ENCODE peak calls at places on chromosomes 12 and 14, in nine cellular contexts. G is PC-3; P is WERI-Rb-1; S is aorta; N is fibroblast of lung; D is uterus; T is naive thymus-derived CD4-positive, alpha-beta T cell; J is upper lobe of right lung; H is ovary. F is an unnamed sample.

GRCh38 chr12:57242329-57242690 is 8.7 kb downstream of the STAC3 start:
- DNase-seq in G (no peak), P (no peak), S (no peak), N (no peak), D (no peak), T (no peak), J (peak), H (no peak), F (no peak)

GRCh38 chr14:42804146-42804545 is 1197.5 kb downstream of the LRFN5 start:
- DNase-seq in G (no peak), P (no peak), S (no peak), N (no peak), D (no peak), T (no peak), J (no peak), H (no peak), F (no peak)

GRCh38 chr14:26527095-26527494 is 70.7 kb downstream of the NOVA1 start:
- DNase-seq in G (no peak), P (no peak), S (no peak), N (no peak), D (no peak), T (no peak), J (no peak), H (no peak), F (no peak)

GRCh38 chr14:78950654-78951053 is 780.5 kb downstream of the NRXN3 start:
- DNase-seq in G (peak), P (no peak), S (no peak), N (no peak), D (no peak), T (no peak), J (no peak), H (no peak), F (no peak)

GRCh38 chr14:58663494-58664111 is 25.8 kb downstream of the DACT1 start:
- DNase-seq in G (no peak), P (peak), S (no peak), N (peak), D (no peak), T (no peak), J (no peak), H (no peak), F (no peak)

GRCh38 chr14:100842799-100843198 is 16.9 kb downstream of the MEG3 start:
- DNase-seq in G (no peak), P (no peak), S (no peak), N (peak), D (peak), T (no peak), J (no peak), H (peak), F (no peak)

GRCh38 chr14:53355581-53356112 is 202.5 kb upstream of the DDHD1 start:
- DNase-seq in G (peak), P (peak), S (no peak), N (peak), D (peak), T (no peak), J (no peak), H (no peak), F (no peak)

GRCh38 chr14:81331229-81332026 is 68.7 kb downstream of the STON2 start:
- DNase-seq in G (no peak), P (no peak), S (no peak), N (no peak), D (no peak), T (no peak), J (no peak), H (no peak), F (no peak)

GRCh38 chr12:79217306-79217705 is 352.7 kb downstream of the SYT1 start:
- DNase-seq in G (no peak), P (no peak), S (no peak), N (no peak), D (no peak), T (no peak), J (no peak), H (no peak), F (no peak)

GRCh38 chr14:32567543-32568384 is 238.7 kb downstream of the AKAP6 start:
- DNase-seq in G (peak), P (no peak), S (no peak), N (peak), D (no peak), T (no peak), J (no peak), H (no peak), F (no peak)

GRCh38 chr12:58557156-58557555 is 363.1 kb downstream of the LRIG3 start:
- DNase-seq in G (peak), P (no peak), S (no peak), N (peak), D (no peak), T (no peak), J (no peak), H (no peak), F (no peak)

GRCh38 chr12:772056-772697 is 19.8 kb downstream of the WNK1 start:
- DNase-seq in G (no peak), P (no peak), S (no peak), N (no peak), D (no peak), T (no peak), J (no peak), H (no peak), F (no peak)

GRCh38 chr12:112551681-112552080 is 132.9 kb downstream of the PTPN11 start:
- DNase-seq in G (no peak), P (no peak), S (no peak), N (no peak), D (no peak), T (no peak), J (no peak), H (no peak), F (no peak)

GRCh38 chr12:56124133-56124532 is 3.9 kb upstream of the ESYT1 start:
- DNase-seq in G (no peak), P (no peak), S (no peak), N (no peak), D (no peak), T (no peak), J (no peak), H (no peak), F (no peak)

GRCh38 chr12:116141110-116141832 is 136.2 kb downstream of the MED13L start:
- DNase-seq in G (peak), P (no peak), S (no peak), N (peak), D (no peak), T (no peak), J (no peak), H (no peak), F (no peak)

GRCh38 chr14:100608064-100608463 is 20.8 kb upstream of the BEGAIN start:
- DNase-seq in G (no peak), P (no peak), S (no peak), N (no peak), D (no peak), T (no peak), J (no peak), H (no peak), F (no peak)

GRCh38 chr12:45568808-45569207 is 160.7 kb upstream of the ARID2 start:
- DNase-seq in G (no peak), P (peak), S (no peak), N (no peak), D (no peak), T (no peak), J (no peak), H (no peak), F (no peak)

GRCh38 chr12:40149673-40150260 is 43.9 kb upstream of the SLC2A13 start:
- DNase-seq in G (peak), P (no peak), S (no peak), N (no peak), D (no peak), T (no peak), J (no peak), H (no peak), F (no peak)

GRCh38 chr12:65526311-65526710 is 247.8 kb downstream of the MSRB3 start:
- DNase-seq in G (peak), P (no peak), S (no peak), N (no peak), D (no peak), T (no peak), J (no peak), H (no peak), F (no peak)

GRCh38 chr14:90523544-90523943 is 126.7 kb downstream of the CALM1 start:
- DNase-seq in G (peak), P (no peak), S (peak), N (peak), D (no peak), T (no peak), J (no peak), H (no peak), F (no peak)

GRCh38 chr12:59452259-59452658 is 143.6 kb upstream of the SLC16A7 start:
- DNase-seq in G (peak), P (no peak), S (no peak), N (peak), D (no peak), T (no peak), J (no peak), H (no peak), F (no peak)

GRCh38 chr14:94175403-94176146 is 1.5 kb downstream of the PPP4R4 start:
- DNase-seq in G (no peak), P (no peak), S (no peak), N (no peak), D (no peak), T (no peak), J (no peak), H (no peak), F (no peak)

GRCh38 chr12:42935756-42936155 is 346.2 kb upstream of the PRICKLE1 start:
- DNase-seq in G (peak), P (no peak), S (no peak), N (peak), D (no peak), T (no peak), J (no peak), H (no peak), F (no peak)

GRCh38 chr12:48998497-48999353 is 450 bp downstream of the DDN start:
- DNase-seq in G (peak), P (no peak), S (no peak), N (peak), D (no peak), T (no peak), J (no peak), H (no peak), F (no peak)

GRCh38 chr12:118052324-118053070 is 8.5 kb downstream of the WSB2 start:
- DNase-seq in G (peak), P (no peak), S (peak), N (peak), D (peak), T (no peak), J (peak), H (peak), F (peak)

GRCh38 chr14:96905825-96906224 is 108.6 kb downstream of the VRK1 start:
- DNase-seq in G (no peak), P (no peak), S (no peak), N (peak), D (no peak), T (no peak), J (no peak), H (no peak), F (no peak)

GRCh38 chr14:101733211-101733610 is 28.3 kb upstream of the PPP2R5C start:
- DNase-seq in G (peak), P (no peak), S (no peak), N (peak), D (no peak), T (no peak), J (no peak), H (no peak), F (no peak)

GRCh38 chr14:82720931-82721330 is 1187.3 kb upstream of the SEL1L start:
- DNase-seq in G (no peak), P (no peak), S (no peak), N (no peak), D (no peak), T (no peak), J (no peak), H (no peak), F (no peak)

GRCh38 chr12:108580531-108580930 is 17.4 kb downstream of the TMEM119 start:
- DNase-seq in G (no peak), P (no peak), S (no peak), N (no peak), D (peak), T (no peak), J (no peak), H (no peak), F (no peak)

GRCh38 chr12:106094304-106094703 is 44.5 kb downstream of the NUAK1 start:
- DNase-seq in G (peak), P (no peak), S (no peak), N (no peak), D (no peak), T (no peak), J (no peak), H (no peak), F (no peak)

GRCh38 chr12:65023485-65023884 is 97.6 kb downstream of the WIF1 start:
- DNase-seq in G (no peak), P (no peak), S (no peak), N (no peak), D (no peak), T (no peak), J (no peak), H (no peak), F (no peak)

DNA sequence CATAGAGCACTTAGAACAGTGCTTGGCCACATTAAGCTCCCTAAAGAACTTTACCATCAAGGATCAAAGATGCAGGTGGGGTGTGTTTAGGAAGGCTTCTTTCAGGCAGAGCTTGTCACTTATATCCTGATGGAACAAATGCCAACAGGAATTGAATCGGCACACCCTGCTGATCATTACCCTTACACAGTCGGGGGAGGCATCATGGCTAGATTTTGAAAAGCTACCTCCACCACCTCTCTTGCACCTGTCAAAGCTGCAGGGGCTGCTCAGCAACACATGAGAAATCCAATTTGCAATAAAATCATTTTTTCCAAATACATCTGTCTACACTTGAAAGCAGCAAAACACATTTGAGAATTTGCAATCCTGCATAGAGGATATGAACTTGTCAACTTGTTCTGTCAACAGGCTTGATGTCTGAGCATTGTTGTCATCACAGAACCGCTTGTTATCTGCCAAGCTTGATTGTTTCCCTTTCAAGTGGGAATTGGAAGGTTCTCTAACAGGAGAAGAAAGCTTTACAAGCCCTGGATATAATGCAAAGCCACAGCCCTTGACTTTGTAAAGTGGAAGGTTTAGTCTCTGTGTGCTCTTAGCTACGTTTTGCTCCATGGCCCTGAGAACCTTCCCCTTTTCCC is 24.6 kb upstream of the TRIM9 start:
- DNase-seq in G (no peak), P (no peak), S (no peak), N (no peak), D (no peak), T (no peak), J (no peak), H (no peak), F (no peak)
- H3K4me3 ChIP-seq in G (no peak), P (no peak), S (no peak), N (no peak), D (no peak), T (no peak), J (no peak), H (no peak), F (no peak)

GRCh38 chr14:103386632-103387329 is 1.6 kb downstream of the MARK3 start:
- DNase-seq in G (no peak), P (no peak), S (no peak), N (no peak), D (no peak), T (no peak), J (no peak), H (no peak), F (no peak)
- H3K4me3 ChIP-seq in G (peak), P (peak), S (peak), N (peak), D (peak), T (peak), J (peak), H (peak), F (no peak)

GRCh38 chr12:63889236-63889635 is 44.7 kb downstream of the SRGAP1 start:
- DNase-seq in G (no peak), P (no peak), S (no peak), N (peak), D (no peak), T (no peak), J (no peak), H (no peak), F (no peak)
- H3K4me3 ChIP-seq in G (no peak), P (no peak), S (no peak), N (no peak), D (no peak), T (no peak), J (no peak), H (no peak), F (no peak)

GRCh38 chr14:75010472-75010871 is 7.8 kb downstream of the EIF2B2 start:
- DNase-seq in G (no peak), P (no peak), S (no peak), N (peak), D (no peak), T (no peak), J (no peak), H (no peak), F (no peak)
- H3K4me3 ChIP-seq in G (no peak), P (no peak), S (no peak), N (no peak), D (no peak), T (no peak), J (no peak), H (no peak), F (no peak)

GRCh38 chr14:66495214-66496098 is 9.3 kb downstream of the CCDC196 start:
- DNase-seq in G (peak), P (peak), S (no peak), N (peak), D (peak), T (peak), J (no peak), H (peak), F (peak)
- H3K4me3 ChIP-seq in G (peak), P (no peak), S (no peak), N (peak), D (no peak), T (no peak), J (peak), H (no peak), F (no peak)